ENCODE peak calls at places on chromosomes 1 and 21, in six cellular contexts. W is heart left ventricle, O is suprapubic skin, H is PC-3, I is cardiac muscle cell, T is IMR-90. N is an unnamed sample. For H3K9me3, the result is how much of the 10 kb centered on the place peaks cover.

GRCh38 chr1:113835686-113836290 is 23.5 kb upstream of the RSBN1 start:
- DNase-seq in W (no peak), H (peak), I (peak), O (no peak), T (peak), N (no peak)

GRCh38 chr1:162982364-162982763 is 86.8 kb upstream of the RGS4 start:
- DNase-seq in I (no peak), T (no peak), O (no peak), W (no peak), H (no peak), N (no peak)

GRCh38 chr1:175600721-175601440 is 142.5 kb downstream of the TNR start:
- DNase-seq in O (no peak), H (no peak), W (no peak), T (no peak), I (no peak), N (no peak)

GRCh38 chr1:240672132-240672811 is 60.3 kb upstream of the GREM2 start:
- DNase-seq in O (no peak), I (no peak), H (no peak), T (peak), W (no peak), N (no peak)

GRCh38 chr1:50228871-50229384 is 120.2 kb downstream of the ELAVL4 start:
- DNase-seq in H (peak), I (no peak), W (no peak), O (no peak), T (no peak), N (no peak)

GRCh38 chr1:241139047-241139446 is 218.0 kb downstream of the RGS7 start:
- DNase-seq in W (no peak), I (no peak), T (no peak), H (no peak), O (no peak), N (no peak)

GRCh38 chr1:54230507-54231339 is 30.8 kb downstream of the MRPL37 start:
- DNase-seq in O (no peak), W (no peak), H (no peak), T (no peak), I (no peak), N (no peak)

GRCh38 chr1:241253491-241253890 is 103.5 kb downstream of the RGS7 start:
- DNase-seq in H (peak), T (peak), W (no peak), I (no peak), O (no peak), N (no peak)

GRCh38 chr1:52119722-52120121 is 22.2 kb upstream of the ZFYVE9 start:
- DNase-seq in I (no peak), W (no peak), T (no peak), H (no peak), O (no peak), N (no peak)

GRCh38 chr1:181737056-181737455 is 253.7 kb downstream of the CACNA1E start:
- DNase-seq in H (no peak), O (no peak), I (no peak), W (no peak), T (no peak), N (no peak)

GRCh38 chr1:36735939-36736730 is 253.4 kb upstream of the CSF3R start:
- DNase-seq in H (no peak), I (no peak), T (no peak), O (no peak), W (no peak), N (no peak)

GRCh38 chr1:182996816-182997215 is 26.4 kb upstream of the LAMC1 start:
- DNase-seq in O (no peak), W (no peak), T (no peak), I (no peak), H (no peak), N (no peak)

GRCh38 chr1:10727703-10728348 is 68.6 kb downstream of the CASZ1 start:
- DNase-seq in I (no peak), T (no peak), O (no peak), H (no peak), W (peak), N (no peak)

GRCh38 chr1:98661544-98662353 is at the start of gene SNX7:
- DNase-seq in H (peak), O (peak), I (peak), W (peak), T (peak), N (peak)

GRCh38 chr21:23890652-23891051 is 1716.6 kb downstream of the MRPL39 start:
- DNase-seq in T (no peak), W (no peak), H (no peak), I (no peak), O (no peak), N (no peak)

GRCh38 chr1:5389101-5389885 is 602.9 kb downstream of the NPHP4 start:
- DNase-seq in O (no peak), T (no peak), W (no peak), I (no peak), H (no peak), N (no peak)

GRCh38 chr21:43585924-43586411 is 73.3 kb downstream of the HSF2BP start:
- DNase-seq in W (peak), T (peak), O (no peak), H (peak), I (peak), N (peak)

GRCh38 chr1:10901091-10901893 is 104.8 kb upstream of the CASZ1 start:
- DNase-seq in I (no peak), T (no peak), O (peak), W (no peak), H (peak), N (peak)

GRCh38 chr1:39871796-39872195 is 11.5 kb downstream of the TRIT1 start:
- DNase-seq in W (no peak), T (no peak), O (no peak), H (no peak), I (no peak), N (no peak)

GRCh38 chr1:99648107-99648506 is 2.2 kb downstream of the PALMD start:
- DNase-seq in H (peak), O (peak), I (no peak), W (peak), T (no peak), N (peak)

GRCh38 chr1:32201011-32201855 is 838 bp downstream of the CCDC28B start:
- DNase-seq in W (peak), T (peak), O (peak), H (no peak), I (peak), N (peak)

GRCh38 chr1:21725738-21726392 is 56.7 kb upstream of the RAP1GAP start:
- DNase-seq in W (no peak), O (no peak), H (no peak), I (no peak), T (no peak), N (no peak)

GRCh38 chr1:236156512-236157208 is 14.3 kb downstream of the GPR137B start:
- DNase-seq in H (no peak), I (no peak), O (no peak), T (no peak), W (no peak), N (peak)

GRCh38 chr1:41164727-41165126 is 77.4 kb downstream of the SCMH1 start:
- DNase-seq in O (no peak), I (no peak), T (no peak), W (no peak), H (no peak), N (no peak)

GRCh38 chr1:84936116-84936810 is 43.3 kb upstream of the LPAR3 start:
- DNase-seq in H (peak), I (peak), T (peak), W (no peak), O (no peak), N (no peak)

GRCh38 chr1:30837653-30838052 is 70.9 kb downstream of the SDC3 start:
- DNase-seq in H (no peak), T (no peak), W (no peak), O (no peak), I (no peak), N (no peak)

GRCh38 chr1:3443759-3444697 is 10.4 kb upstream of the ARHGEF16 start:
- DNase-seq in I (no peak), W (no peak), O (no peak), H (peak), T (peak), N (no peak)

GRCh38 chr1:176601358-176601757 is 138.4 kb downstream of the PAPPA2 start:
- DNase-seq in T (no peak), W (no peak), H (no peak), O (no peak), I (peak), N (no peak)

GRCh38 chr1:214506972-214507431 is 44.4 kb downstream of the PTPN14 start:
- DNase-seq in O (no peak), I (no peak), H (peak), T (no peak), W (no peak), N (no peak)

GRCh38 chr1:179142889-179143299 is 61.0 kb downstream of the TOR3A start:
- DNase-seq in I (no peak), T (peak), W (no peak), H (peak), O (no peak), N (no peak)

GRCh38 chr1:86704456-86704971 is at the start of gene SH3GLB1:
- DNase-seq in H (peak), W (peak), O (peak), T (peak), I (peak), N (peak)

GRCh38 chr21:44462834-44463200 is 7.5 kb downstream of the LRRC3 start:
- DNase-seq in H (no peak), T (no peak), O (peak), W (no peak), I (no peak), N (no peak)

GRCh38 chr1:41341365-41341683 is 19.9 kb upstream of the FOXO6 start:
- DNase-seq in T (no peak), W (no peak), I (no peak), O (peak), H (no peak), N (no peak)

GRCh38 chr1:220552672-220553258 is 24.8 kb downstream of the MARK1 start:
- DNase-seq in I (no peak), W (no peak), O (no peak), H (peak), T (no peak), N (no peak)

DNA sequence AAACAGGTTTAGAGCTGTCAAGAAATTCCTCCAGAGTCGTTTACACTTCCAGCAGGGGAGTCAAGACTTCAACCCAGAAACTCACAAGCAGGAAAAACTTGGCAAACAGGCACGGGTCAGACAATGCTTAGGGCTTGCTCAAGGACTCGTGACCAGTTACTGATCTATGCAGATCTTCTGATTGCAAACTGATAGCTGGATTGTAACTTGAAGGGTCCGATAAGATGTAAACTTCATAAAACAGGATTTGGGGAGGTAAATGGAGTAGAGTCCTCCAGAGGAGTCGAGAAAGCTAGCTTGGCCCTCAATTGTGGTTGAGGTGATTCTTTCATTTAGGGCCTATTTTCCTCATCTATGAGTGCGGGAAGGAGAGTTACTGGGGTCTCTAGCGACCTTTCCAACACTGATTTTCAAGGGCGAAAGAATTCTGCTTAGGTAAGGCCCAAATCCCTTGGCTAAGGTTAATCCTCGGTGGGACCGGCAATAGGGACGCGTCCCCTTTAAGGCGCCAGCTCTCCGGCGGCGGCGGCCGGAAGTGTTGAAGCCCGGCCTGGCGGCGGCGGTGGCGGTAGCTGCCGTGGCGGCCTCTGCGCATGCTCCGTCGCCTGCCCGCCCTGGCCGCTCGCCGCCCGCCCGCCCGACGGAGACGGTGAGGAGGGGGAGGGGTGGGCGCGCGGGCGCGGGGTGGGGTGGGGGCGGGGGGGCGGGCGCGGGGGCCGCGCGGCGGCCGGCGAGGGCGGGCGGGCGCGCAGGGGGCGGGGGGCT is at the start of gene GMEB1:
- DNase-seq in I (peak), H (peak), W (peak), O (peak), T (peak), N (peak)
- TF ChIP-seq CTCF in I (no peak), H (no peak), W (no peak), O (no peak), T (peak), N (no peak)

DNA sequence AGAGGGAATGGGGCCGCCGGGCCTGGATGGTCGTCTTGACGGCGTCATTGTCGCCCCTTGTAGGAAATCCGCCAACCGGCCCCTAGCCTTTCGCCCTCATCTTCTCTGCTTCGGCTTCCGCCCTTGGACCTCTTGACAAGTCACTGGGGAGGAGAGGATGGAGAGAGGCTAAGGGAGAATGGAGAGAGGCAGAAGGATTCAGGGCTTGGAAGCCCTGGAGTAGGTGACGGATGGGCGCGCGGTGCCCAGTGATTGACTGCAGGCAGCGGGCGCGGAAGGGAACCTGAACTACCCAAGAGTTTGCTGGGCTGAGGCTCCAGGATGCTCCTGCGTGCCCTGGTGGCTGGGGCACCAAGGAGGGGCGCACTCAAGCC is 651 bp downstream of the PDE4B start:
- DNase-seq in T (peak), H (no peak), I (peak), W (no peak), O (no peak), N (no peak)
- H3K4me3 ChIP-seq in T (peak), H (no peak), I (peak), W (no peak), O (peak), N (no peak)

DNA sequence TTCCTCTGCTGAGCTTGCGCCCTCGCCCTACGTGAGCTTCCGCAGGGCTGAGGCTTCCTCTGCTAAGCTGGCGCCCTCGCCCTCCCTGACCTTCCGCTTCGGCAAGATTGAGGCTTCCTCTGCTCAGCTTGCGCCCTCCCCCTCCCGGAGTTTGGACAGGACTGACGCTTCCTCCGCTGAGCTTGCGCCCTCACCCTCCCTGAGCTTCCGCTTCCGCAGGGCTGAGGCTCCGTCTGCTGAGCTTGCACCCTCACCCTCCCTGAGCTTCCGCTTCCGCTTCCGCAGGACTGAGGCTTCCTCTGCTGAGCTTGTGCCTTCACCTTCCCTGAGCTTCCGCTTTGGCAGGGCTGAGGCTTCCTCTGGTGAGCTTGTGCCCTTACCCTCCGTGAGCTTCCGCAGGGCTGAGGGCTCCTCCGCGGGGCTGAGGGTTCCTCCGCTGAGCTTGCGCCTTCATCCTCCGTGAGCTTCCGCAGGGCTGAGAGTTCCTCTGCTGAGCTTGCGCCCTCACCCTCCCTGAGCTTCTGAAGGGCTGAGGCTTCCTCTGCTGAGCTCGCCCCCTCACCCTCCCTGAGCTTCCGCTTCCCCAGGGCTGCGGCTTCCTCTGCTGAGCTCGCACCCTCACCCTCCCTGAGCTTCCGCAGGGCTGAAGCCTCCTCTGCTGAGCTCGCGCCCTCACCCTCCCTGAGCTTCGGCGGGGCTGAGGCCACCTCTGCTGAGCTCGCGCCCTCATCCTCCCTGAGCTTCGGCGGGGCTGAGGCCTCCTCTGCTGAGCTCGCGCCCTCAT is 753.6 kb upstream of the TPTE start:
- DNase-seq in T (no peak), H (no peak), W (no peak), O (no peak), I (no peak), N (no peak)
- H3K9me3 ChIP-seq in T (half or more), H (half or more), W (under half), O (half or more), I (under half), N (under half)

GRCh38 chr1:26832249-26832960 is 5.9 kb downstream of the ZDHHC18 start:
- DNase-seq in T (no peak), O (no peak), I (no peak), W (no peak), H (no peak), N (no peak)
- TF ChIP-seq CTCF in T (no peak), O (no peak), I (no peak), W (no peak), H (no peak), N (no peak)

DNA sequence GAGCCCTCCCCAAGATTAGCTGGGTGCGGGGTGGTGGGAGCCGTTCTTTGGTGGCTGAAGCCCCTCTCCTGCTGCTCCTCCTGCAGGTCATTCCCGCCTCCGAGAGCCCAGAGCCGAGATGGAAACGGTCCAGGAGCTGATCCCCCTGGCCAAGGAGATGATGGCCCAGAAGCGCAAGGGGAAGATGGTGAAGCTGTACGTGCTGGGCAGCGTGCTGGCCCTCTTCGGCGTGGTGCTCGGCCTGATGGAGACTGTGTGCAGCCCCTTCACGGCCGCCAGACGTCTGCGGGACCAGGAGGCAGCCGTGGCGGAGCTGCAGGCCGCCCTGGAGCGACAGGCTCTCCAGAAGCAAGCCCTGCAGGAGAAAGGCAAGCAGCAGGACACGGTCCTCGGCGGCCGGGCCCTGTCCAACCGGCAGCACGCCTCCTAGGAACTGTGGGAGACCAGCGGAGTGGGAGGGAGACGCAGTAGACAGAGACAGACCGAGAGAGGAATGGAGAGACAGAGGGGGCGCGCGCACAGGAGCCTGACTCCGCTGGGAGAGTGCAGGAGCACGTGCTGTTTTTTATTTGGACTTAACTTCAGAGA is 449 bp downstream of the G0S2 start:
- DNase-seq in W (peak), I (peak), O (no peak), H (peak), T (peak), N (no peak)
- H3K4me3 ChIP-seq in W (peak), I (peak), O (peak), H (peak), T (peak), N (peak)